ENCODE peak calls at places on chromosomes 13 and 19, in nine cellular contexts. X, W, L, P, S, E, C, Z and M are unnamed samples.

GRCh38 chr19:39846678-39847486 is 703 bp upstream of the FBL start:
- DNase-seq in S (no peak), E (peak), W (peak), Z (no peak), P (peak), X (no peak), L (peak), C (no peak), M (no peak)

GRCh38 chr19:49224856-49225255 is 67.3 kb downstream of the TRPM4 start:
- DNase-seq in X (no peak), Z (no peak), C (peak), L (peak), W (peak), P (peak), E (peak), S (no peak), M (peak)

GRCh38 chr13:113551081-113552000 is 33.2 kb upstream of the TFDP1 start:
- DNase-seq in S (no peak), W (no peak), L (peak), E (no peak), P (peak), C (peak), X (no peak), Z (no peak), M (no peak)

GRCh38 chr13:112453874-112454647 is 77.9 kb downstream of the SPACA7 start:
- DNase-seq in W (no peak), C (no peak), L (no peak), S (no peak), P (peak), E (no peak), X (no peak), Z (no peak), M (no peak)

GRCh38 chr19:49637865-49638350 is 2.0 kb downstream of the RRAS start:
- DNase-seq in C (peak), W (peak), L (peak), Z (no peak), E (peak), P (peak), S (peak), X (no peak), M (no peak)

GRCh38 chr13:114101325-114101821 is 31.1 kb downstream of the RASA3 start:
- DNase-seq in C (no peak), S (no peak), L (peak), P (peak), Z (no peak), E (no peak), W (peak), X (no peak), M (no peak)

GRCh38 chr19:42279148-42279901 is 10.3 kb downstream of the CIC start:
- DNase-seq in Z (no peak), E (no peak), C (no peak), S (no peak), P (no peak), L (no peak), X (no peak), W (no peak), M (peak)

GRCh38 chr19:50333235-50333736 is 4.1 kb upstream of the KCNC3 start:
- DNase-seq in P (peak), X (peak), Z (peak), W (peak), L (peak), E (peak), C (peak), S (no peak), M (peak)

GRCh38 chr19:49588370-49589122 is 2.4 kb upstream of the PRR12 start:
- DNase-seq in S (no peak), W (no peak), E (no peak), X (no peak), P (no peak), L (no peak), C (no peak), Z (no peak), M (peak)

GRCh38 chr13:80339841-80340642 is 884 bp downstream of the SPRY2 start:
- DNase-seq in Z (peak), S (no peak), P (peak), X (no peak), W (peak), C (peak), E (no peak), L (peak), M (peak)

GRCh38 chr13:107845911-107846310 is 369.4 kb downstream of the LIG4 start:
- DNase-seq in W (no peak), L (no peak), P (no peak), E (no peak), C (no peak), X (no peak), Z (no peak), S (no peak), M (no peak)

GRCh38 chr13:111119966-111120365 is 4.9 kb downstream of the ARHGEF7 start:
- DNase-seq in P (no peak), E (no peak), X (no peak), C (no peak), S (no peak), L (no peak), Z (no peak), W (no peak), M (no peak)

GRCh38 chr13:41254902-41255301 is 8.5 kb downstream of the MTRF1 start:
- DNase-seq in Z (no peak), E (no peak), S (no peak), X (no peak), P (no peak), W (no peak), C (no peak), L (no peak), M (no peak)

GRCh38 chr13:87122551-87122950 is 548.6 kb upstream of the SLITRK5 start:
- DNase-seq in W (no peak), E (peak), S (no peak), X (no peak), C (no peak), P (no peak), Z (no peak), L (no peak), M (no peak)

GRCh38 chr19:1465191-1466016 is 13.6 kb downstream of the C19orf25 start:
- DNase-seq in C (peak), S (no peak), L (peak), E (peak), Z (no peak), P (peak), X (no peak), W (peak), M (peak)

GRCh38 chr19:48970923-48971395 is 5.8 kb downstream of the FTL start:
- DNase-seq in S (no peak), Z (peak), L (peak), E (peak), X (peak), C (peak), P (peak), W (peak), M (peak)

GRCh38 chr19:30391554-30392551 is 19.7 kb downstream of the ZNF536 start:
- DNase-seq in Z (no peak), P (peak), X (peak), C (no peak), E (peak), L (no peak), W (no peak), S (no peak), M (no peak)

GRCh38 chr19:18475004-18475453 is 37.1 kb upstream of the ISYNA1 start:
- DNase-seq in L (no peak), P (no peak), E (no peak), C (no peak), W (no peak), Z (no peak), X (no peak), S (no peak), M (peak)

GRCh38 chr13:101917833-101918755 is 465.6 kb downstream of the ITGBL1 start:
- DNase-seq in W (no peak), S (no peak), C (no peak), X (no peak), P (peak), L (no peak), E (no peak), Z (no peak), M (no peak)

GRCh38 chr19:12750851-12751250 is 740 bp upstream of the BEST2 start:
- DNase-seq in S (no peak), E (no peak), P (no peak), W (no peak), C (no peak), L (no peak), Z (no peak), X (no peak), M (no peak)

GRCh38 chr13:106507560-106508274 is 27.7 kb downstream of the EFNB2 start:
- DNase-seq in P (no peak), X (peak), Z (no peak), C (no peak), E (peak), W (peak), L (no peak), S (no peak), M (peak)

GRCh38 chr19:6632002-6632621 is 37.8 kb downstream of the TNFSF14 start:
- DNase-seq in C (peak), P (peak), Z (peak), W (peak), L (peak), E (peak), X (peak), S (peak), M (peak)

GRCh38 chr13:83211301-83211700 is 671.0 kb downstream of the SLITRK1 start:
- DNase-seq in Z (no peak), P (no peak), S (no peak), L (no peak), W (no peak), C (no peak), X (peak), E (peak), M (no peak)

GRCh38 chr13:109136873-109137272 is 507.5 kb downstream of the MYO16 start:
- DNase-seq in P (no peak), C (no peak), X (no peak), W (no peak), S (no peak), L (no peak), E (no peak), Z (no peak), M (no peak)

GRCh38 chr13:19984430-19985218 is 26.1 kb downstream of the ZMYM2 start:
- DNase-seq in W (peak), Z (no peak), E (peak), C (no peak), S (peak), P (no peak), X (peak), L (no peak), M (no peak)

GRCh38 chr19:4971424-4971793 is 2.5 kb downstream of the KDM4B start:
- DNase-seq in Z (no peak), S (no peak), X (no peak), L (peak), W (peak), C (peak), P (peak), E (no peak), M (peak)

GRCh38 chr13:113656831-113657671 is 947 bp downstream of the ATP4B start:
- DNase-seq in W (no peak), E (no peak), X (no peak), S (no peak), P (peak), L (peak), Z (no peak), C (peak), M (no peak)

GRCh38 chr13:97242755-97243497 is 20.8 kb downstream of the MBNL2 start:
- DNase-seq in E (no peak), P (no peak), Z (no peak), S (no peak), X (no peak), C (no peak), L (no peak), W (no peak), M (no peak)

GRCh38 chr19:44809856-44810554 is 1.1 kb downstream of the BCAM start:
- DNase-seq in L (no peak), E (no peak), C (no peak), W (no peak), P (no peak), X (no peak), S (no peak), Z (no peak), M (no peak)

GRCh38 chr19:44807162-44807561 is 1.7 kb upstream of the BCAM start:
- DNase-seq in Z (no peak), L (peak), E (no peak), X (no peak), S (no peak), P (no peak), W (no peak), C (peak), M (no peak)

GRCh38 chr19:44806271-44806670 is 2.6 kb upstream of the BCAM start:
- DNase-seq in W (no peak), L (no peak), C (no peak), Z (no peak), P (no peak), E (no peak), X (no peak), S (no peak), M (no peak)

GRCh38 chr19:44808463-44809371 is at the start of gene BCAM:
- DNase-seq in L (peak), X (no peak), Z (peak), P (peak), E (peak), S (no peak), W (peak), C (peak), M (peak)

DNA sequence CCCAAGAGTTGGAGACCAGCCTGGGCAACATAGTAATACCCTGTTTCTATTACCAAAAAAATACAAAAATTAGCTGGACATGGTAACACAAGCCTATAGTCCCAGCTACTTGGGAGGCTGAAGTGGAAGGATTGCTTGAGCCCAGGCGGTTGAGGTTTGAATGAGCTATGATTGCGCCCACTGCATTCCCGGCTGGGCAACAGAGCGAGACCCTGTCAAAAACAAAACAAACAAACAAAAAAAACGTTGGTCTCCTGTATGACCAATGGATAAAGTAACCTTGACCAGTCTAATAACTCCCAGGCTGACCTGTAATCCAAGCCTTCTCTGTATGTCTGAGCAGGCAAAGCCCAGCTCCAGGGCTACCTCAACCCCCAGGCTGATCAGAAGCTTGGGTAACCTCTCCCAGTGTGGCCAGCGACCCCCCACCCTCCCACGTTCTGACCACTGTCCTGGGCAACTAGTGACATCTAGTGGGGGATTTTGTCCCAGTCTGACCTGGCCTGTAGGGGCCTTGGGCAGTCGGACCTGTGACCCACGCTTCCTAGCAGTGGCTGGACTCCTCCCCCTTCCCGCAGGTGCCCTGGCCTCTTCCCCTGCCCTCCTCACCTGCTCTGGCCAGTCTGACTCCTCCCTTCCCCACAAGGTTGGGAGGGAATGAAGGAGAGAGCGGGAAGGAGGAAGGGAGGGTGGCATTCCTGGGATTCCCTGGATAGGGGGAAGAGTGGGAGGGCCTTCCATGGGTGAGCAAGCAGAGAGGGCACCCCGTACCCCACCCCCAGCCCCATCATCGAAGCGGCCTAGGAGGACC is 1.0 kb upstream of the BCAM start:
- DNase-seq in P (peak), Z (peak), E (peak), L (peak), X (no peak), C (peak), S (no peak), W (peak), M (no peak)
- TF ChIP-seq CTCF in P (peak), Z (peak), E (peak), L (peak), X (peak), C (no peak), S (peak), W (peak), M (no peak)

GRCh38 chr19:35141627-35142401 is 1.2 kb upstream of the FXYD7 start:
- DNase-seq in E (no peak), L (no peak), S (no peak), C (no peak), Z (no peak), W (no peak), P (peak), X (no peak), M (peak)

GRCh38 chr19:35143818-35144217 is 763 bp downstream of the FXYD7 start:
- DNase-seq in P (no peak), C (no peak), L (no peak), S (no peak), W (no peak), Z (no peak), X (no peak), E (no peak), M (no peak)

GRCh38 chr19:35144259-35144599 is 1.2 kb downstream of the FXYD7 start:
- DNase-seq in C (no peak), X (no peak), P (no peak), L (no peak), E (no peak), S (no peak), W (no peak), Z (no peak), M (no peak)

GRCh38 chr19:35142531-35143230 is 374 bp upstream of the FXYD7 start:
- DNase-seq in Z (peak), E (no peak), W (peak), X (no peak), P (peak), C (peak), L (peak), S (no peak), M (peak)

GRCh38 chr19:35143231-35143715 is at the start of gene FXYD7:
- DNase-seq in Z (no peak), P (peak), C (no peak), X (no peak), S (no peak), W (no peak), E (no peak), L (no peak), M (no peak)
- TF ChIP-seq CTCF in Z (peak), P (peak), C (no peak), X (no peak), S (no peak), W (no peak), E (no peak), L (no peak), M (peak)

GRCh38 chr13:46172531-46172991 is 9.4 kb downstream of the LCP1 start:
- DNase-seq in W (no peak), C (no peak), X (no peak), P (no peak), Z (no peak), L (peak), E (no peak), S (no peak), M (peak)
- TF ChIP-seq CTCF in W (no peak), C (no peak), X (no peak), P (no peak), Z (no peak), L (no peak), E (no peak), S (no peak), M (no peak)

DNA sequence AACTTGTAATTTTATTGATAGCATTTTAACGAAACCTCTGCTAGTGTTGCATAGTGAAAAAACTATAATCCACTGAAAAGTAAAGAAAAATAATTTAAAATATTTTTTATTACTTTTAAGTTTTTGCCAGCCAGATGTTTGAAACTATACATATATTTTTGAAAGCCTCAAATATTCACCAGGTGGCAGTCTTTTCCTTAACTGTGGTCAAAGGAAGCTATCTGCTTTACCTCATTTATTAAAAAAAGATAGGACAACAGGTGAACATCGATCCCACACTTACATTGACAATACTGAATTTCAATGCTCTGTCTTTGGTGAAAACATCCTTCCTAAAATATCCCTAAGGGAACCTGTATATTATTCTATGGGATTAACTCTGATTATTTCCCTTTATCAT is 100.5 kb downstream of the TRPC4 start:
- DNase-seq in L (no peak), P (no peak), E (no peak), X (no peak), S (no peak), C (no peak), Z (no peak), W (peak), M (no peak)
- TF ChIP-seq CTCF in L (no peak), P (peak), E (peak), X (no peak), S (no peak), C (no peak), Z (peak), W (peak), M (no peak)

GRCh38 chr13:74015137-74015536 is 119.1 kb downstream of the KLF12 start:
- DNase-seq in W (no peak), L (no peak), S (no peak), X (no peak), E (no peak), C (no peak), Z (no peak), P (no peak), M (no peak)
- TF ChIP-seq CTCF in W (peak), L (no peak), S (no peak), X (peak), E (no peak), C (no peak), Z (peak), P (peak), M (peak)

GRCh38 chr19:31436121-31436776 is 87.0 kb upstream of the TSHZ3 start:
- DNase-seq in P (no peak), S (no peak), X (no peak), W (peak), E (peak), L (no peak), C (no peak), Z (no peak), M (no peak)
- TF ChIP-seq CTCF in P (no peak), S (no peak), X (no peak), W (no peak), E (no peak), L (no peak), C (no peak), Z (no peak), M (no peak)

GRCh38 chr13:49342404-49342803 is 94.7 kb downstream of the CDADC1 start:
- DNase-seq in X (no peak), E (peak), Z (no peak), C (no peak), W (no peak), P (no peak), S (no peak), L (no peak), M (no peak)

GRCh38 chr13:49341517-49341916 is 93.8 kb downstream of the CDADC1 start:
- DNase-seq in Z (no peak), X (no peak), E (no peak), P (no peak), W (no peak), S (no peak), L (no peak), C (no peak), M (no peak)

GRCh38 chr13:49343255-49343654 is 95.5 kb downstream of the CDADC1 start:
- DNase-seq in X (no peak), Z (no peak), E (no peak), S (no peak), L (no peak), C (no peak), P (no peak), W (no peak), M (no peak)

GRCh38 chr13:49341941-49342340 is 94.2 kb downstream of the CDADC1 start:
- DNase-seq in S (no peak), Z (no peak), X (no peak), P (no peak), L (no peak), E (no peak), W (no peak), C (no peak), M (no peak)

GRCh38 chr13:49343731-49344130 is 96.0 kb downstream of the CDADC1 start:
- DNase-seq in W (no peak), E (no peak), S (no peak), X (no peak), L (no peak), C (no peak), Z (no peak), P (no peak), M (no peak)
- TF ChIP-seq CTCF in W (no peak), E (no peak), S (no peak), X (no peak), L (no peak), C (no peak), Z (no peak), P (no peak), M (no peak)

DNA sequence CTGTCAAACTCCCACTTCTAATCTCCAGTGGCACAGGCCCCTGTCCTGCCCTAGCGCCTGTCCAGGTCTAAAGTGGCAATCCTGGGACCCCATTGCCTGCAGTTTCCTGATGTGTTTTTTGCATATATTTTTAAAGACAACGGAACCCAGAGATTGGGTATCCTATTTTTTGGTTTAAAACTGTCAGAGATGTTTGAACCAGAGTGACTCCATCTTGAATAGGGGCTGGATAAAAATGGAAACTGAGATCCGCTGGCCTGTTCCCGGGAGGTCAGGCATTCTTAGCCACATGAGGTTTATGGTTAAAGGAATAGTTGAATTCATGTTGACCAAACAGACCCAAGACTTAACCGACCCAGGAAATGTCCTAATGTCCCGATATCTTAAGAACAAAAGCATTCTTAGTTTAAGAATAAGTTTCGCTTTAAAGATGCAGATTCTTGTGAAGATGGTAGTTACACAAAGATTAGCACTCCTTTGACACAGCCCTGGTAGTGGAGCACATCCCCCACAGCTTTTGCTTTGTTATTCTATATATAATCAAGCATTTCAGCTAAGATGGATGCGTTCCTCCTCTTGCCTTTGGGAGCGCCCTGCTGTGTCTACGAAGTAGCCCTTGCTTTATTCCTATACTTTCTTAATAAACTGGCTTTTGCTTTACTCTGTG is 332.1 kb downstream of the UQCRFS1 start:
- DNase-seq in S (no peak), P (peak), E (no peak), C (no peak), Z (no peak), X (no peak), L (no peak), W (no peak), M (no peak)
- TF ChIP-seq CTCF in S (no peak), P (no peak), E (no peak), C (no peak), Z (no peak), X (no peak), L (no peak), W (no peak), M (no peak)

GRCh38 chr13:38866649-38867048 is 124.0 kb downstream of the STOML3 start:
- DNase-seq in E (no peak), L (no peak), S (no peak), X (no peak), Z (no peak), P (no peak), W (no peak), C (no peak), M (no peak)
- TF ChIP-seq CTCF in E (no peak), L (no peak), S (no peak), X (no peak), Z (no peak), P (no peak), W (no peak), C (peak), M (no peak)